ENCODE peak calls at places on chromosomes 6 and 20, in nine cellular contexts. S, T, J, U, P, L, B, C and Q are unnamed samples.

GRCh38 chr20:46158476-46158987 is 40.4 kb downstream of the CD40 start:
- DNase-seq in S (no peak), T (no peak), J (no peak), U (no peak), P (no peak), L (no peak), B (no peak), C (no peak), Q (no peak)

GRCh38 chr6:50185006-50185405 is 135.3 kb upstream of the DEFB112 start:
- DNase-seq in S (peak), T (no peak), J (peak), U (no peak), P (no peak), L (no peak), B (peak), C (no peak), Q (no peak)

GRCh38 chr6:39195792-39196385 is 33.4 kb downstream of the KCNK5 start:
- DNase-seq in S (no peak), T (no peak), J (no peak), U (no peak), P (no peak), L (no peak), B (no peak), C (no peak), Q (no peak)

GRCh38 chr20:46648903-46649649 is 2.2 kb downstream of the SLC13A3 start:
- DNase-seq in S (no peak), T (no peak), J (no peak), U (no peak), P (no peak), L (no peak), B (peak), C (no peak), Q (no peak)

GRCh38 chr20:9079038-9079731 is 10.3 kb downstream of the PLCB4 start:
- DNase-seq in S (no peak), T (no peak), J (no peak), U (no peak), P (no peak), L (no peak), B (no peak), C (no peak), Q (no peak)

GRCh38 chr6:136859430-136859829 is 37.0 kb downstream of the PEX7 start:
- DNase-seq in S (no peak), T (no peak), J (no peak), U (no peak), P (no peak), L (no peak), B (no peak), C (no peak), Q (no peak)

GRCh38 chr6:97059473-97059872 is 134.9 kb downstream of the KLHL32 start:
- DNase-seq in S (peak), T (no peak), J (peak), U (no peak), P (peak), L (no peak), B (peak), C (no peak), Q (no peak)

GRCh38 chr20:63009044-63009961 is 2.5 kb upstream of the BHLHE23 start:
- DNase-seq in S (peak), T (peak), J (peak), U (peak), P (peak), L (peak), B (peak), C (peak), Q (peak)

GRCh38 chr6:149035806-149036205 is 281.7 kb upstream of the TAB2 start:
- DNase-seq in S (no peak), T (no peak), J (no peak), U (no peak), P (no peak), L (no peak), B (no peak), C (no peak), Q (no peak)

GRCh38 chr20:32823078-32823477 is 3.3 kb downstream of the MAPRE1 start:
- DNase-seq in S (peak), T (no peak), J (peak), U (no peak), P (no peak), L (no peak), B (no peak), C (no peak), Q (no peak)

GRCh38 chr6:54722328-54722727 is 124.2 kb upstream of the FAM83B start:
- DNase-seq in S (no peak), T (no peak), J (no peak), U (no peak), P (no peak), L (no peak), B (no peak), C (no peak), Q (no peak)

GRCh38 chr6:16157909-16158308 is 29.0 kb downstream of the MYLIP start:
- DNase-seq in S (no peak), T (no peak), J (no peak), U (no peak), P (no peak), L (no peak), B (no peak), C (no peak), Q (no peak)

GRCh38 chr20:51628533-51629398 is 86.2 kb upstream of the NFATC2 start:
- DNase-seq in S (peak), T (no peak), J (peak), U (no peak), P (no peak), L (no peak), B (no peak), C (no peak), Q (no peak)

GRCh38 chr20:21096321-21097043 is 9.7 kb downstream of the LINC00237 start:
- DNase-seq in S (no peak), T (no peak), J (peak), U (no peak), P (no peak), L (no peak), B (peak), C (no peak), Q (no peak)

GRCh38 chr6:150800596-150801310 is 64.7 kb upstream of the MTHFD1L start:
- DNase-seq in S (peak), T (no peak), J (no peak), U (no peak), P (no peak), L (no peak), B (no peak), C (no peak), Q (no peak)

GRCh38 chr20:19233025-19233794 is 20.8 kb downstream of the SLC24A3 start:
- DNase-seq in S (no peak), T (no peak), J (no peak), U (no peak), P (no peak), L (no peak), B (no peak), C (no peak), Q (no peak)

GRCh38 chr6:105097288-105097687 is 82.5 kb downstream of the POPDC3 start:
- DNase-seq in S (no peak), T (no peak), J (no peak), U (no peak), P (no peak), L (no peak), B (no peak), C (no peak), Q (no peak)

GRCh38 chr6:160055378-160055777 is 66.2 kb upstream of the SLC22A1 start:
- DNase-seq in S (no peak), T (no peak), J (no peak), U (no peak), P (no peak), L (no peak), B (no peak), C (no peak), Q (no peak)

GRCh38 chr20:17525650-17526049 is 5.5 kb downstream of the BFSP1 start:
- DNase-seq in S (no peak), T (no peak), J (peak), U (no peak), P (no peak), L (no peak), B (peak), C (no peak), Q (no peak)

GRCh38 chr20:46720776-46721425 is 11.5 kb downstream of the SLC2A10 start:
- DNase-seq in S (no peak), T (no peak), J (peak), U (no peak), P (no peak), L (no peak), B (no peak), C (no peak), Q (no peak)

GRCh38 chr6:41781302-41781711 is 725 bp downstream of the PRICKLE4 start:
- DNase-seq in S (no peak), T (no peak), J (no peak), U (no peak), P (no peak), L (no peak), B (no peak), C (no peak), Q (no peak)